ENCODE peak calls at places on chromosome 20, in four cellular contexts. D is SK-N-SH, T is HepG2, M is K562. Q is an unnamed sample.

GRCh38 chr20:54633374-54633773 is 158.0 kb downstream of the DOK5 start:
- DNase-seq in D (no peak), T (no peak), M (no peak), Q (no peak)

GRCh38 chr20:45229264-45230056 is 8.3 kb downstream of the SEMG2 start:
- DNase-seq in D (peak; percentile 12), T (peak; percentile 26), M (peak; percentile 64), Q (peak; percentile 54)

GRCh38 chr20:16393836-16394235 is 179.4 kb downstream of the KIF16B start:
- DNase-seq in D (no peak), T (no peak), M (no peak), Q (no peak)

GRCh38 chr20:33814238-33814712 is 3.1 kb downstream of the CHMP4B start:
- DNase-seq in D (no peak), T (no peak), M (peak; percentile 44), Q (no peak)

GRCh38 chr20:58309607-58310290 is at the start of gene RAB22A:
- DNase-seq in D (peak; percentile 98), T (peak; percentile 56), M (peak; percentile 86), Q (peak; percentile 83)

GRCh38 chr20:61178431-61179080 is 73.5 kb upstream of the CDH4 start:
- DNase-seq in D (no peak), T (no peak), M (no peak), Q (no peak)

GRCh38 chr20:38032585-38033329 is 499 bp downstream of the TTI1 start:
- DNase-seq in D (no peak), T (peak; percentile 35), M (peak; percentile 43), Q (peak; percentile 20)

GRCh38 chr20:49712918-49713778 is 530 bp downstream of the B4GALT5 start:
- DNase-seq in D (peak; percentile 76), T (no peak), M (peak; percentile 49), Q (no peak)

GRCh38 chr20:50427740-50428462 is 82.3 kb upstream of the PTPN1 start:
- DNase-seq in D (no peak), T (no peak), M (peak; percentile 24), Q (no peak)

GRCh38 chr20:40763646-40764295 is 74.7 kb upstream of the MAFB start:
- DNase-seq in D (peak; percentile 53), T (no peak), M (no peak), Q (no peak)

GRCh38 chr20:54123587-54124180 is 50.1 kb downstream of the CYP24A1 start:
- DNase-seq in D (no peak), T (peak; percentile 100), M (no peak), Q (peak; percentile 100)

GRCh38 chr20:32470025-32470861 is 112.1 kb downstream of the ASXL1 start:
- DNase-seq in D (peak; percentile 75), T (peak; percentile 71), M (peak; percentile 57), Q (peak; percentile 66)

GRCh38 chr20:43910564-43910963 is 4.1 kb upstream of the TOX2 start:
- DNase-seq in D (no peak), T (no peak), M (no peak), Q (no peak)

GRCh38 chr20:6265204-6265904 is 142.5 kb upstream of the FERMT1 start:
- DNase-seq in D (peak; percentile 22), T (peak; percentile 55), M (peak; percentile 6), Q (peak; percentile 8)

GRCh38 chr20:61673152-61673551 is 392.5 kb downstream of the TAF4 start:
- DNase-seq in D (no peak), T (no peak), M (no peak), Q (no peak)

GRCh38 chr20:62370115-62370806 is 3.1 kb upstream of the LAMA5 start:
- DNase-seq in D (no peak), T (no peak), M (peak; percentile 64), Q (peak; percentile 71)

GRCh38 chr20:44738779-44739477 is 6.7 kb upstream of the KCNK15 start:
- DNase-seq in D (peak; percentile 88), T (peak; percentile 89), M (peak; percentile 81), Q (peak; percentile 95)

DNA sequence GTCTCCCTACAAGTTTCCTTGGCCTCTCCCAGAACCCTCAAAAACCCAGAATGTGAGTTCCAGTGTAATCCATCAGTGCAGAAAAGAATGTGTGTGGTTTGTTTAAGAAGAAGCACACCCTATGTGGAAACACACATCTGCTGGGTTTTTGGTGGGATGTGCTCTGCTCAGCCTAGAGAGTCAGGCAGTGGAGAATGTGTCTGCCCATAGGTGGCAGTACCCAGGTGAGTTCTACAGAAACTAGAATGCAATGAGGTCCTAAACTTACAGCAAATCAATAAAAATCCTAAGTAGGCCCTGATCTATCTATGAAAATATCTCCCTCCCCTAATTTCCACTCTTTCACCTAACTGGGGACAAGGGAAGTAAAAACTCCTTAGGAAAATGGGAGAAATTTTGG is 437.3 kb downstream of the DHX35 start:
- DNase-seq in D (no peak), T (no peak), M (no peak), Q (no peak)
- TF ChIP-seq SMC3 in D (no peak), T (no peak), M (no peak), Q (no peak)

GRCh38 chr20:36956674-36957073 is 5.2 kb upstream of the SAMHD1 start:
- DNase-seq in D (no peak), T (no peak), M (no peak), Q (no peak)

GRCh38 chr20:36957875-36958667 is 6.6 kb upstream of the SAMHD1 start:
- DNase-seq in D (no peak), T (no peak), M (no peak), Q (no peak)

GRCh38 chr20:36951198-36951976 is at the start of gene SAMHD1:
- DNase-seq in D (peak; percentile 96), T (peak; percentile 100), M (peak; percentile 99), Q (peak; percentile 99)

GRCh38 chr20:36950432-36951197 is 893 bp downstream of the SAMHD1 start:
- DNase-seq in D (no peak), T (no peak), M (peak; percentile 40), Q (peak; percentile 16)

DNA sequence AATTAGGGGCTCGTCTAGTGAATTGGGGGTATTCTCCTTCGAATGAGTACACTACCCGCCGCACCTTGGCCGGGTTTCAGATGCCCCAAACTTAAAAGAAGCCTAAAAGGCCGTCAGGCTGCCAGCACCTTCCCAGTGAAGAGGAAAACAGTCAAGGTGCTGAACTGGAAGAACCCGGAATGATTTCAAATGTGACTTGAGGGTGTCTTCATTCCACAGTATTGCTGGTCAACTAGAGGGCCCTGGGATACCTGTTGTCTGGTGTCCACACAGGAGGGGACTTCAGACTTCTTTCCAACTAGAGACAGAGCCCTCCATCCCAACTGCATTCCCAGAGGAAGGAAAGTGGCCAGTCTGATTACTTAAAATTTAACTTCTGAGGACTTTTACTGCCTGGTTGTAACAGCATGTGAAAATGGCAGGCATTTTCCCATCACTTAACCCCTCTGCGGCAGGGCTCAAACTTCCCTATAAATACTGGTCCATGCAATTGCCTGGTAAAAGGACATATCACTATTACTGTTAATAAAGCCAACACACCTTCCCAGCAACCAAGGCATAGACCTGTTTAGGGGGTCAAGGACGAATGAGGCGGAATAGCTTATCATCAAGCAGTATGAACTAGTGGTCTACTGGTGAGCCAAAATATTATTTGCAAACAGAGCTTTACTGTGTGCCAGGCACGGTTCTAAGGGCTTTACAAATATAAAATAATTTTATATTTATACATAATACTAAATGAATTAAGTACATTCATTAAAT is 650 bp upstream of the SAMHD1 start:
- DNase-seq in D (peak; percentile 17), T (no peak), M (no peak), Q (no peak)
- TF ChIP-seq EP300 in D (no peak), T (no peak), M (no peak), Q (no peak)

GRCh38 chr20:19260412-19261090 is 48.1 kb downstream of the SLC24A3 start:
- DNase-seq in D (no peak), T (no peak), M (no peak), Q (no peak)
- TF ChIP-seq SMC3 in D (no peak), T (no peak), M (no peak), Q (no peak)

DNA sequence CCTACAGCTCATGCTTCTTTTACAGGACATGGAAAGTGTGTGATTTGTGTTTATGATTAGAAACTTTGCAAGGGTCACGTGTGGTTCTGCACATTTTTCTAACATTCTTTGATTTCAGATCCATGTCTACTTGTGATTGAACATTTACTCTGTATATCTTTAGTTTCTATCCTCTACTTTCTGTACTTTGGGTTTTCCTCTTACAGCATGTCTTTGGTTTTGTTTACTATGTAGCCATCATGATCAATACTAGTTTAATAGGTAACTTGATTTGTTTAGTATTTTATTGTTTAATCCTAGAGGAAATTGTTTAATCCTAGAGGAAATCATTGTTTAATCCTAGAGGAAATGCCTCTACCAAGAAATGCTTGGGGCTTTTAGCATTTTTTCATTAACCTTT is 41.8 kb downstream of the XRN2 start:
- DNase-seq in D (no peak), T (no peak), M (no peak), Q (no peak)
- TF ChIP-seq EP300 in D (no peak), T (no peak), M (no peak), Q (no peak)

DNA sequence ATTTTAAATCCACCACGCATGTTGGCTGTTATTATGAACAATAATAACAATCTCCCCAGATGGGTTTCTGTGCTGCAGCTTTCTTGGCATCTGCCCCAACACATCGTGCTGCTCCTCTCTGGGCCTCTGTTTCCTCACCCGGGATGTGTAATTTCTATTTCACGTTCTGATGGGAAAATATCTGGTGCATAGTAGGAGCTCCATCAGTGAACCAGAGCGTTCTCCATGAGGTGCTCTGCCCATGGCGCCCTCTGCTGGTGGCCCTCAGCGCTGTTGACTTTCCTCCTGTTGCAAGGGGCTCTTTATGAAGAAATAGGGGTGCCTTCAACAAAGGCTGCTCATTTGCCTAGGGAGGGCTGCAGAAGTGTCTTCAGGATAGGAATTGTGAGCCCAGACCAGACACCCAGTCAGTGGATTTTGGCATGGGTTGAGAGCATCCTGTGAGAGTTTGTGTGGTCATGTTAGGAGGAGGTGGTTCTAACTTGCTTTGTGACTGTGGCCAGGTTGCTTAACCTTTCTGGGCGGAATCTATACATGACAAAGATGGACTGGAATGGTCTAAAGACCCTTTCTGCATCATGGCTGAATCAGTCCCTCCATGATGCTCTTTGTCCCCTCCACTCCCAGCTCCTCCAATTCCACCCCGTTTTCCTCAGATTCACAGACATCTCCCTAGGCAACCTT is 8.1 kb downstream of the SCRT2 start:
- DNase-seq in D (peak; percentile 79), T (peak; percentile 48), M (peak; percentile 78), Q (peak; percentile 80)
- TF ChIP-seq SMC3 in D (peak; percentile 65), T (peak; percentile 92), M (peak; percentile 46), Q (peak; percentile 76)

DNA sequence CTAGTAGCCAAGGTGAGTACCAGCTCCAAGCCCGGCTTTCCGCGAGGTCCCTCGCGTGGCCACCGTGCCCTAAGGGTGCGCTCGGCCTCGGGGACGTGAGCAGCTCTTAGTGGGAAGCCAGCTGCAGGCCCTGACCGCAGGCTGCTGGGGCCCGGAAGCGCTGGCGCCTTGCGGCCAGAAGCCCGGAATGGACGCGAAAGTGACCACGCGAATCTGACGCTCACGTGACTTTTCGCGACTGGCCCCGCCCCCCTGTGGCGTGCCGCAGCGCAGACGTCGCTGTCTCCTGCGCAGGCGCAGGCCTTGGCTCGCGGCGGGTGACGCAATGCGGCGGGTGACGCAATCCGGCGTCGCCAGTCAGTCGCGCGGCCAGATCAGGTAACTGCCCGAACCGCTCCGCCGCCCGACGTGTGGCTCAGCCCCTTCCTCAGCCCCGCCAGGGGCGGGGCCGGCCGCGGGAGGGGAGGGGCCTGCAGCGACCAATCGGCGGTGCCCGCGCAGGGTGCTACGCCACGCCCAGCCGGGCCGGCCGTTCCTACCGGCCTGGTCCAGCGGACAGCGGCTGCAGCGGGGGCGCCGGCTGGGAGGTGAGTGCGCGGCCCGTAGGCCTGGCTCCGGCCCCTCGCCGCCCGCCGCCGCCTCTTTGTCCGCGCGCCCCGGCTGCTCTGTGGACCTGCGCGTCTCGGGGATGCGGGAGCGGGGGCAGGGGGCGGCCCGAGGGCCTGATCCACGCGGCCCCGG is at the start of gene GZF1:
- DNase-seq in D (peak; percentile 98), T (peak; percentile 98), M (peak; percentile 96), Q (peak; percentile 99)
- TF ChIP-seq EP300 in D (peak; percentile 4), T (peak; percentile 99), M (peak; percentile 41), Q (no peak)